ENCODE peak calls at places on chromosome 7, in four cellular contexts. H, P, R and Z are unnamed samples.

GRCh38 chr7:122442929-122443328 is 138.4 kb upstream of the FEZF1 start:
- DNase-seq in H (no peak), P (no peak), R (no peak), Z (no peak)

GRCh38 chr7:5643280-5643679 is 138.2 kb downstream of the RNF216 start:
- DNase-seq in H (peak; percentile 50), P (peak; percentile 16), R (no peak), Z (peak; percentile 10)

GRCh38 chr7:53350241-53350640 is 314.8 kb downstream of the POM121L12 start:
- DNase-seq in H (no peak), P (no peak), R (no peak), Z (no peak)

GRCh38 chr7:74373536-74373935 is 80.2 kb upstream of the GTF2IRD1 start:
- DNase-seq in H (no peak), P (no peak), R (no peak), Z (no peak)

GRCh38 chr7:83550100-83550499 is 98.8 kb downstream of the SEMA3E start:
- DNase-seq in H (no peak), P (no peak), R (no peak), Z (no peak)

GRCh38 chr7:12540850-12541249 is 29.7 kb upstream of the SCIN start:
- DNase-seq in H (no peak), P (no peak), R (no peak), Z (no peak)

GRCh38 chr7:139125637-139126036 is 16.1 kb upstream of the ZC3HAV1 start:
- DNase-seq in H (no peak), P (no peak), R (no peak), Z (no peak)

GRCh38 chr7:158396982-158397862 is 190.4 kb downstream of the PTPRN2 start:
- DNase-seq in H (no peak), P (no peak), R (no peak), Z (no peak)

GRCh38 chr7:127588697-127589482 is 679 bp downstream of the ARF5 start:
- DNase-seq in H (no peak), P (peak; percentile 49), R (no peak), Z (no peak)

GRCh38 chr7:17990761-17991160 is 36.9 kb downstream of the PRPS1L1 start:
- DNase-seq in H (no peak), P (no peak), R (no peak), Z (no peak)